ENCODE peak calls at places on chromosomes 11 and 22, in eight cellular contexts. U is germinal center, T is cardiac septum, L is body of pancreas, S is dermis blood vessel endothelial cell, P is cardiac muscle cell, Q is neural crest cell, F is non-pigmented ciliary epithelial cell. V is an unnamed sample.

GRCh38 chr22:42069801-42070516 is 653 bp downstream of the NAGA start:
- DNase-seq in T (peak), P (no peak), U (peak), L (no peak), F (no peak), Q (no peak), S (no peak), V (no peak)

GRCh38 chr11:10594407-10594806 is 25.9 kb upstream of the LYVE1 start:
- DNase-seq in L (no peak), S (no peak), P (no peak), F (no peak), U (no peak), T (no peak), Q (no peak), V (no peak)

GRCh38 chr11:76666830-76667229 is 3.7 kb downstream of the LRRC32 start:
- DNase-seq in F (no peak), U (no peak), P (no peak), S (no peak), T (no peak), Q (no peak), L (no peak), V (no peak)

GRCh38 chr11:71372693-71373657 is 75.2 kb downstream of the DHCR7 start:
- DNase-seq in P (peak), S (no peak), T (no peak), L (no peak), F (no peak), U (no peak), Q (no peak), V (peak)

GRCh38 chr11:59918494-59918893 is 19.7 kb upstream of the OOSP1 start:
- DNase-seq in F (no peak), S (no peak), Q (no peak), U (no peak), P (peak), L (no peak), T (no peak), V (no peak)

GRCh38 chr11:57497303-57498247 is 17.9 kb downstream of the SLC43A1 start:
- DNase-seq in F (no peak), L (peak), T (no peak), Q (no peak), S (no peak), U (no peak), P (no peak), V (no peak)

GRCh38 chr11:827146-827860 is 416 bp upstream of the CRACR2B start:
- DNase-seq in L (peak), S (no peak), P (no peak), F (no peak), U (no peak), Q (no peak), T (no peak), V (no peak)

GRCh38 chr11:6594142-6594768 is 9.2 kb downstream of the RRP8 start:
- DNase-seq in T (no peak), P (no peak), L (no peak), Q (no peak), F (no peak), S (no peak), U (no peak), V (no peak)

GRCh38 chr22:46672731-46673130 is 52.5 kb downstream of the GRAMD4 start:
- DNase-seq in F (no peak), U (no peak), P (no peak), L (no peak), Q (no peak), S (no peak), T (no peak), V (no peak)

GRCh38 chr22:42856179-42856864 is 751 bp downstream of the ARFGAP3 start:
- DNase-seq in T (no peak), L (peak), F (no peak), P (peak), U (no peak), Q (no peak), S (peak), V (no peak)

GRCh38 chr11:12845739-12846358 is 163.3 kb upstream of the RASSF10 start:
- DNase-seq in T (no peak), U (no peak), P (no peak), S (peak), F (no peak), L (peak), Q (peak), V (no peak)

GRCh38 chr11:129278586-129279319 is 86.6 kb upstream of the ARHGAP32 start:
- DNase-seq in L (peak), F (no peak), U (peak), T (no peak), S (peak), P (peak), Q (peak), V (no peak)

GRCh38 chr22:50710886-50711285 is 27.1 kb upstream of the ACR start:
- DNase-seq in F (no peak), S (no peak), U (no peak), T (no peak), L (no peak), P (no peak), Q (no peak), V (no peak)

GRCh38 chr11:82995754-82996398 is 75.8 kb downstream of the RAB30 start:
- DNase-seq in P (peak), L (no peak), F (no peak), U (no peak), S (no peak), Q (no peak), T (no peak), V (no peak)

GRCh38 chr11:71173709-71174108 is 78.7 kb downstream of the SHANK2 start:
- DNase-seq in L (no peak), F (no peak), S (no peak), T (peak), P (no peak), U (no peak), Q (no peak), V (no peak)

GRCh38 chr11:11230802-11231562 is 122.1 kb downstream of the CSNK2A3 start:
- DNase-seq in Q (no peak), T (no peak), L (no peak), U (peak), F (no peak), S (peak), P (no peak), V (no peak)

GRCh38 chr22:45731798-45732495 is 60.3 kb downstream of the ATXN10 start:
- DNase-seq in L (no peak), S (peak), P (peak), U (peak), T (no peak), F (no peak), Q (no peak), V (no peak)

GRCh38 chr11:975824-976223 is 50.2 kb downstream of the AP2A2 start:
- DNase-seq in L (no peak), F (no peak), Q (peak), P (peak), U (no peak), S (peak), T (no peak), V (no peak)

GRCh38 chr22:45482169-45482568 is 20.5 kb upstream of the FBLN1 start:
- DNase-seq in T (no peak), U (no peak), P (no peak), F (no peak), S (no peak), L (no peak), Q (no peak), V (no peak)

GRCh38 chr22:19644314-19645223 is 69.7 kb upstream of the SEPTIN5 start:
- DNase-seq in F (no peak), Q (no peak), U (no peak), P (no peak), T (peak), L (no peak), S (no peak), V (no peak)

GRCh38 chr11:15770798-15771414 is 585.4 kb downstream of the SOX6 start:
- DNase-seq in U (peak), T (no peak), F (no peak), L (peak), Q (peak), P (peak), S (peak), V (no peak)

GRCh38 chr11:58330861-58331260 is 28.0 kb downstream of the OR5B17 start:
- DNase-seq in Q (no peak), F (peak), P (peak), S (no peak), U (no peak), L (no peak), T (no peak), V (no peak)

GRCh38 chr11:12598330-12599256 is 75.6 kb upstream of the TEAD1 start:
- DNase-seq in P (peak), F (no peak), Q (no peak), L (no peak), S (peak), U (no peak), T (no peak), V (no peak)

GRCh38 chr11:84543367-84544159 is 1083.6 kb downstream of the DLG2 start:
- DNase-seq in S (no peak), L (no peak), P (no peak), T (no peak), U (no peak), Q (no peak), F (no peak), V (peak)

GRCh38 chr22:46574993-46575914 is 37.8 kb upstream of the CELSR1 start:
- DNase-seq in F (no peak), T (no peak), U (no peak), S (peak), P (peak), L (peak), Q (no peak), V (no peak)

GRCh38 chr11:21687645-21688044 is 505.2 kb upstream of the ANO5 start:
- DNase-seq in L (no peak), T (no peak), U (no peak), Q (no peak), P (no peak), F (no peak), S (no peak), V (no peak)

GRCh38 chr22:49398646-49399045 is 429.0 kb downstream of the BRD1 start:
- DNase-seq in L (no peak), S (no peak), P (no peak), T (peak), Q (no peak), U (no peak), F (no peak), V (no peak)

GRCh38 chr22:20653795-20654342 is 120.0 kb upstream of the SERPIND1 start:
- DNase-seq in T (no peak), F (no peak), Q (no peak), L (no peak), S (no peak), P (no peak), U (no peak), V (no peak)

GRCh38 chr22:27876684-27877083 is 42.4 kb downstream of the PITPNB start:
- DNase-seq in S (no peak), U (no peak), P (peak), F (no peak), L (no peak), T (no peak), Q (no peak), V (no peak)

GRCh38 chr11:9148727-9149126 is 57.3 kb upstream of the SCUBE2 start:
- DNase-seq in P (no peak), L (no peak), U (no peak), F (no peak), Q (no peak), T (no peak), S (no peak), V (no peak)

GRCh38 chr11:116697011-116697410 is 75.8 kb downstream of the BUD13 start:
- DNase-seq in F (no peak), U (no peak), S (no peak), L (no peak), T (no peak), P (no peak), Q (no peak), V (no peak)

GRCh38 chr11:68840661-68841653 is 759 bp downstream of the CPT1A start:
- DNase-seq in L (peak), Q (no peak), S (peak), U (peak), T (peak), F (no peak), P (peak), V (no peak)

GRCh38 chr22:44100411-44100810 is 76.3 kb downstream of the PARVB start:
- DNase-seq in T (no peak), Q (no peak), P (no peak), F (no peak), S (no peak), L (no peak), U (no peak), V (no peak)

GRCh38 chr11:103525069-103525468 is 415.8 kb downstream of the DYNC2H1 start:
- DNase-seq in L (no peak), T (no peak), U (no peak), Q (no peak), S (peak), F (peak), P (peak), V (no peak)

GRCh38 chr11:115132829-115133228 is 371.4 kb downstream of the CADM1 start:
- DNase-seq in L (no peak), P (no peak), T (no peak), U (peak), F (no peak), Q (no peak), S (no peak), V (no peak)

GRCh38 chr11:90222152-90222458 is 744 bp downstream of the CHORDC1 start:
- DNase-seq in S (no peak), F (no peak), T (no peak), L (no peak), Q (no peak), U (peak), P (no peak), V (no peak)

GRCh38 chr11:65454696-65455456 is 32.3 kb downstream of the NEAT1 start:
- DNase-seq in P (peak), F (no peak), L (peak), U (peak), S (peak), T (peak), Q (peak), V (peak)

GRCh38 chr11:85725510-85726258 is 39.7 kb upstream of the CCDC89 start:
- DNase-seq in P (peak), T (no peak), L (no peak), U (no peak), F (peak), Q (no peak), S (peak), V (no peak)